ENCODE peak calls at places on chromosomes 12 and 14, in six cellular contexts. One of them, this sample, is unnamed.
A peak's percentile ranks its signal among the peaks of the same experiment; 100 is the strongest.

GRCh38 chr14:80940146-80940545 is 1.4 kb downstream of the CEP128 start:
- DNase-seq in body of pancreas: no peak
- DNase-seq in brain microvascular endothelial cell: no peak
- DNase-seq in aorta: no peak
- DNase-seq in pancreas: no peak
- DNase-seq in H1: no peak
- DNase-seq in this sample: no peak

GRCh38 chr14:32330356-32331226 is 1.5 kb downstream of the AKAP6 start:
- DNase-seq in body of pancreas: no peak
- DNase-seq in aorta: no peak
- DNase-seq in brain microvascular endothelial cell: no peak
- DNase-seq in pancreas: no peak
- DNase-seq in H1: no peak
- DNase-seq in this sample: no peak

GRCh38 chr12:100200450-100201181 is at the start of gene ACTR6:
- DNase-seq in pancreas: peak; percentile 96
- DNase-seq in body of pancreas: peak; percentile 95
- DNase-seq in H1: peak; percentile 94
- DNase-seq in aorta: peak; percentile 97
- DNase-seq in brain microvascular endothelial cell: peak; percentile 97
- DNase-seq in this sample: peak; percentile 96

GRCh38 chr14:75223664-75224154 is 47.3 kb upstream of the TMED10 start:
- DNase-seq in brain microvascular endothelial cell: no peak
- DNase-seq in body of pancreas: peak; percentile 66
- DNase-seq in aorta: peak; percentile 70
- DNase-seq in pancreas: peak; percentile 50
- DNase-seq in H1: no peak
- DNase-seq in this sample: no peak

GRCh38 chr12:92034858-92035401 is 110.7 kb downstream of the BTG1 start:
- DNase-seq in H1: no peak
- DNase-seq in pancreas: peak; percentile 67
- DNase-seq in body of pancreas: peak; percentile 77
- DNase-seq in brain microvascular endothelial cell: peak; percentile 56
- DNase-seq in aorta: peak; percentile 55
- DNase-seq in this sample: peak; percentile 73

GRCh38 chr12:29744365-29744764 is 39.4 kb downstream of the TMTC1 start:
- DNase-seq in pancreas: no peak
- DNase-seq in brain microvascular endothelial cell: no peak
- DNase-seq in body of pancreas: no peak
- DNase-seq in H1: no peak
- DNase-seq in aorta: no peak
- DNase-seq in this sample: no peak

GRCh38 chr12:6827982-6828670 is at the start of gene P3H3:
- DNase-seq in brain microvascular endothelial cell: peak; percentile 15
- DNase-seq in aorta: peak; percentile 61
- DNase-seq in body of pancreas: no peak
- DNase-seq in H1: peak; percentile 76
- DNase-seq in pancreas: no peak
- DNase-seq in this sample: peak; percentile 73

GRCh38 chr12:122080149-122081107 is 1.9 kb downstream of the MLXIP start:
- DNase-seq in brain microvascular endothelial cell: peak; percentile 77
- DNase-seq in aorta: peak; percentile 86
- DNase-seq in pancreas: peak; percentile 73
- DNase-seq in H1: no peak
- DNase-seq in body of pancreas: peak; percentile 76
- DNase-seq in this sample: peak; percentile 77

GRCh38 chr12:31005256-31005943 is 68.3 kb upstream of the DDX11 start:
- DNase-seq in body of pancreas: no peak
- DNase-seq in aorta: no peak
- DNase-seq in brain microvascular endothelial cell: no peak
- DNase-seq in pancreas: no peak
- DNase-seq in H1: no peak
- DNase-seq in this sample: no peak

GRCh38 chr12:31007636-31008175 is 66.0 kb upstream of the DDX11 start:
- DNase-seq in brain microvascular endothelial cell: no peak
- DNase-seq in body of pancreas: no peak
- DNase-seq in aorta: no peak
- DNase-seq in pancreas: no peak
- DNase-seq in H1: no peak
- DNase-seq in this sample: no peak

GRCh38 chr12:31007153-31007495 is 66.5 kb upstream of the DDX11 start:
- DNase-seq in brain microvascular endothelial cell: no peak
- DNase-seq in aorta: no peak
- DNase-seq in pancreas: no peak
- DNase-seq in H1: no peak
- DNase-seq in body of pancreas: no peak
- DNase-seq in this sample: no peak

GRCh38 chr12:31005944-31006361 is 67.7 kb upstream of the DDX11 start:
- DNase-seq in body of pancreas: no peak
- DNase-seq in pancreas: no peak
- DNase-seq in H1: no peak
- DNase-seq in aorta: no peak
- DNase-seq in brain microvascular endothelial cell: peak; percentile 8
- DNase-seq in this sample: no peak

DNA sequence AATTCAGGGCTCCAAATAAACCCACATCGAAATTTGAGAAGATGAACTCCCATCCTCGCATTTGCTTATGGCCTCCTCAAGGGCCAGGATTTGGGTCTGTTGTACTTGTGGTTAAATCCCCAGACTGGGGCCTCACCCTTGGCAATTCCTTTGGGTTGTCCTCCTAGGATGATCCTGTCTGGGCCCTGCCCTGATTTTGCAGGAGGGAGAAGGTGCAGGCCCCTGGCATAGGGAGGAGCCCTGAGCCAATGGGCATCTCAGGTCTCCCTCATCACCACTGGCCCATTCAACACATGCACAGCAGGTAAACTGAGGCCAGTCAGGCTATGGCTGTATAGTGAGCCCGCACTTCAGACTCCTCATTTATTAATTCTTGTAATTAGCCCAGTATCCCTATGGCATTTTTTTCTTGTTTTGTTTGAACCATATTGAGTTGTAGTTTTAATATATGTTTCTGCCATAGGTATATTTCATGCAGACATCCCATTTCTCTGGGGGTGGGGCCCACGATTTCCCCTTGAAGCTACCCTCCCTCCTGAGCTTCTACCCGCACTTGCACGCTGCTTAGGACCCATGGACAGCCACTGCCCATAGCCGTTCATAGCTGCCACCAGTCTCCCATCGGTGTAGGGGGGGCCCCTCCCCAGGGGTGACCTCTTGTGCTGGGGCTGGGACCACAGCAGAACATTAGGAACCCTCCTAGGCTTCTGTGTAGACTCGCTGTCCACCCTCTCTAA is 67.1 kb upstream of the DDX11 start:
- DNase-seq in H1: no peak
- DNase-seq in pancreas: no peak
- DNase-seq in brain microvascular endothelial cell: no peak
- DNase-seq in body of pancreas: no peak
- DNase-seq in aorta: no peak
- DNase-seq in this sample: no peak
- H3K27ac ChIP-seq in H1: no peak overlapping the region
- H3K27ac ChIP-seq in pancreas: no peak overlapping the region
- H3K27ac ChIP-seq in brain microvascular endothelial cell: no peak overlapping the region
- H3K27ac ChIP-seq in body of pancreas: no peak overlapping the region
- H3K27ac ChIP-seq in aorta: no peak overlapping the region
- H3K27ac ChIP-seq in this sample: no peak overlapping the region

GRCh38 chr12:48002179-48002601 is 2.1 kb downstream of the COL2A1 start:
- DNase-seq in H1: peak; percentile 66
- DNase-seq in brain microvascular endothelial cell: no peak
- DNase-seq in body of pancreas: no peak
- DNase-seq in aorta: no peak
- DNase-seq in pancreas: no peak
- DNase-seq in this sample: no peak
- H3K4me3 ChIP-seq in H1: peak overlapping the region; percentile 46
- H3K4me3 ChIP-seq in brain microvascular endothelial cell: peak overlapping the region; percentile 60
- H3K4me3 ChIP-seq in body of pancreas: no peak overlapping the region
- H3K4me3 ChIP-seq in aorta: peak overlapping the region; percentile 49
- H3K4me3 ChIP-seq in pancreas: peak overlapping the region; percentile 13
- H3K4me3 ChIP-seq in this sample: peak overlapping the region; percentile 39

GRCh38 chr12:96238336-96239031 is 44.3 kb downstream of the ELK3 start:
- DNase-seq in pancreas: no peak
- DNase-seq in brain microvascular endothelial cell: no peak
- DNase-seq in aorta: no peak
- DNase-seq in body of pancreas: no peak
- DNase-seq in H1: no peak
- DNase-seq in this sample: no peak
- H3K27ac ChIP-seq in pancreas: no peak overlapping the region
- H3K27ac ChIP-seq in brain microvascular endothelial cell: peak overlapping the region; percentile 62
- H3K27ac ChIP-seq in aorta: no peak overlapping the region
- H3K27ac ChIP-seq in body of pancreas: no peak overlapping the region
- H3K27ac ChIP-seq in H1: no peak overlapping the region
- H3K27ac ChIP-seq in this sample: no peak overlapping the region

GRCh38 chr12:21773799-21774198 is 707 bp downstream of the KCNJ8 start:
- DNase-seq in body of pancreas: peak; percentile 25
- DNase-seq in pancreas: peak; percentile 35
- DNase-seq in brain microvascular endothelial cell: no peak
- DNase-seq in H1: no peak
- DNase-seq in aorta: no peak
- DNase-seq in this sample: no peak
- H3K4me3 ChIP-seq in body of pancreas: no peak overlapping the region
- H3K4me3 ChIP-seq in pancreas: peak overlapping the region; percentile 33
- H3K4me3 ChIP-seq in brain microvascular endothelial cell: peak overlapping the region; percentile 63
- H3K4me3 ChIP-seq in H1: no peak overlapping the region
- H3K4me3 ChIP-seq in aorta: peak overlapping the region; percentile 6
- H3K4me3 ChIP-seq in this sample: peak overlapping the region; percentile 63

GRCh38 chr12:130835011-130835410 is 4.0 kb downstream of the STX2 start:
- DNase-seq in aorta: no peak
- DNase-seq in H1: no peak
- DNase-seq in body of pancreas: no peak
- DNase-seq in pancreas: no peak
- DNase-seq in brain microvascular endothelial cell: no peak
- DNase-seq in this sample: no peak

GRCh38 chr12:130839770-130840355 is 813 bp upstream of the STX2 start:
- DNase-seq in aorta: no peak
- DNase-seq in brain microvascular endothelial cell: no peak
- DNase-seq in pancreas: no peak
- DNase-seq in H1: no peak
- DNase-seq in body of pancreas: no peak
- DNase-seq in this sample: no peak

GRCh38 chr12:130838951-130839769 is at the start of gene STX2:
- DNase-seq in H1: peak; percentile 90
- DNase-seq in body of pancreas: peak; percentile 92
- DNase-seq in aorta: peak; percentile 90
- DNase-seq in pancreas: peak; percentile 80
- DNase-seq in brain microvascular endothelial cell: peak; percentile 70
- DNase-seq in this sample: peak; percentile 88

GRCh38 chr12:130835436-130835835 is 3.6 kb downstream of the STX2 start:
- DNase-seq in H1: no peak
- DNase-seq in body of pancreas: no peak
- DNase-seq in brain microvascular endothelial cell: no peak
- DNase-seq in pancreas: no peak
- DNase-seq in aorta: no peak
- DNase-seq in this sample: no peak

GRCh38 chr12:130838284-130838950 is 633 bp downstream of the STX2 start:
- DNase-seq in aorta: no peak
- DNase-seq in brain microvascular endothelial cell: peak; percentile 13
- DNase-seq in pancreas: no peak
- DNase-seq in body of pancreas: peak; percentile 57
- DNase-seq in H1: peak; percentile 80
- DNase-seq in this sample: peak; percentile 42
- H3K27ac ChIP-seq in aorta: no peak overlapping the region
- H3K27ac ChIP-seq in brain microvascular endothelial cell: peak overlapping the region; percentile 55
- H3K27ac ChIP-seq in pancreas: peak overlapping the region; percentile 65
- H3K27ac ChIP-seq in body of pancreas: peak overlapping the region; percentile 85
- H3K27ac ChIP-seq in H1: no peak overlapping the region
- H3K27ac ChIP-seq in this sample: peak overlapping the region; percentile 44

This sample was measured in ovary.